ENCODE peak calls at places on chromosome 9, in seven cellular contexts. X is SK-N-MC, Z is ovary, H is AG09309, R is psoas muscle, M is heart right ventricle, V is HCT116. P is an unnamed sample.
A peak's percentile ranks its signal among the peaks of the same experiment; 100 is the strongest.

GRCh38 chr9:121538221-121538620 is 38.6 kb upstream of the GGTA1 start:
- DNase-seq in R (no peak), M (no peak), Z (no peak), X (no peak), V (peak; percentile 48), H (no peak), P (no peak)

GRCh38 chr9:36486933-36487481 is 85.7 kb upstream of the MELK start:
- DNase-seq in R (peak; percentile 61), Z (peak; percentile 70), M (peak; percentile 58), H (no peak), X (no peak), V (no peak), P (peak; percentile 61)

GRCh38 chr9:33506626-33507370 is 17.3 kb upstream of the ANKRD18B start:
- DNase-seq in Z (no peak), H (peak; percentile 80), M (no peak), X (no peak), R (no peak), V (peak; percentile 27), P (no peak)

GRCh38 chr9:115442054-115442453 is 324.1 kb upstream of the TNC start:
- DNase-seq in R (no peak), V (no peak), H (no peak), M (no peak), Z (no peak), X (no peak), P (no peak)

GRCh38 chr9:132768932-132769894 is 98.9 kb downstream of the GTF3C4 start:
- DNase-seq in X (no peak), V (no peak), H (no peak), R (peak; percentile 45), Z (peak; percentile 57), M (peak; percentile 30), P (peak; percentile 69)

GRCh38 chr9:134895103-134895502 is 14.5 kb downstream of the FCN2 start:
- DNase-seq in V (no peak), H (no peak), M (no peak), R (no peak), X (no peak), Z (no peak), P (no peak)

GRCh38 chr9:127683723-127684122 is 23.1 kb upstream of the CFAP157 start:
- DNase-seq in M (no peak), R (no peak), H (peak; percentile 60), V (no peak), Z (no peak), X (no peak), P (no peak)

GRCh38 chr9:114929166-114929565 is 1.2 kb downstream of the TNFSF8 start:
- DNase-seq in M (no peak), Z (no peak), R (no peak), V (no peak), H (no peak), X (no peak), P (no peak)

GRCh38 chr9:32430720-32431119 is 46.3 kb downstream of the ACO1 start:
- DNase-seq in X (no peak), V (no peak), R (no peak), Z (no peak), H (no peak), M (no peak), P (no peak)

GRCh38 chr9:131255731-131256197 is 20.5 kb downstream of the FAM78A start:
- DNase-seq in R (no peak), Z (no peak), H (no peak), V (no peak), M (no peak), X (no peak), P (no peak)
- H3K4me3 ChIP-seq in R (no peak overlapping the region), Z (no peak overlapping the region), H (no peak overlapping the region), V (no peak overlapping the region), M (no peak overlapping the region), X (peak overlapping the region; percentile 61), P (no peak overlapping the region)

DNA sequence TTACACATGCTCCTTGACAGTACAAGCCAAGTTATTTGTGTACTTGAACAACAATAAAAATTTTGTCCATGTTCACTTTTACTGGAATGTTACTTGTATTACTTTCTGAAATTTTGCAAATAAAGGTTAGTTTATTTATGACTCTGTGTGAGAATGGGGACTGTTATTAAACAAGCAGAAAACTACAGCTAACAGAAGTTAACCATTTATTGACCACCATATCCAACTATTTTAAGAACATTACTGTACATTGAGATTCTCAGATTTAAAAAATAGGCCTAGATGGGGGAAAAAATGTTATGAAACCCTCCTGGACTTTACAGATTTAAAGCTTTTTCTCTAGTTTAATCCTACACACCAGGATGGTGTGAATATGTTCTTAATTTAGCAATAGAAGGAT is 1.8 kb downstream of the SLC25A51 start:
- DNase-seq in M (no peak), V (no peak), H (no peak), R (no peak), X (no peak), Z (no peak), P (no peak)
- H3K4me3 ChIP-seq in M (no peak overlapping the region), V (no peak overlapping the region), H (no peak overlapping the region), R (peak overlapping the region; percentile 96), X (peak overlapping the region; percentile 99), Z (no peak overlapping the region), P (no peak overlapping the region)

GRCh38 chr9:75085640-75086039 is 2.3 kb downstream of the NMRK1 start:
- DNase-seq in Z (no peak), V (no peak), R (no peak), M (no peak), X (no peak), H (no peak), P (no peak)
- H3K4me3 ChIP-seq in Z (no peak overlapping the region), V (no peak overlapping the region), R (peak overlapping the region; percentile 90), M (no peak overlapping the region), X (no peak overlapping the region), H (no peak overlapping the region), P (no peak overlapping the region)

GRCh38 chr9:16626577-16627130 is 243.8 kb downstream of the BNC2 start:
- DNase-seq in V (no peak), M (no peak), R (peak; percentile 18), H (no peak), X (no peak), Z (peak; percentile 32), P (no peak)
- H3K4me3 ChIP-seq in V (no peak overlapping the region), M (no peak overlapping the region), R (peak overlapping the region; percentile 44), H (no peak overlapping the region), X (peak overlapping the region; percentile 75), Z (no peak overlapping the region), P (no peak overlapping the region)

GRCh38 chr9:123445116-123445515 is 89.1 kb downstream of the CRB2 start:
- DNase-seq in Z (no peak), R (no peak), V (no peak), X (no peak), H (no peak), M (no peak), P (no peak)

GRCh38 chr9:123441769-123442168 is 85.8 kb downstream of the CRB2 start:
- DNase-seq in Z (no peak), R (no peak), M (no peak), X (no peak), H (no peak), V (no peak), P (no peak)

GRCh38 chr9:123450096-123450495 is 94.1 kb downstream of the CRB2 start:
- DNase-seq in Z (no peak), M (no peak), H (no peak), X (no peak), V (no peak), R (no peak), P (no peak)

GRCh38 chr9:123448247-123448646 is 92.2 kb downstream of the CRB2 start:
- DNase-seq in X (no peak), M (no peak), Z (no peak), R (no peak), H (no peak), V (no peak), P (no peak)

GRCh38 chr9:123445981-123446610 is 90.1 kb downstream of the CRB2 start:
- DNase-seq in X (no peak), Z (no peak), V (peak; percentile 23), R (no peak), H (no peak), M (no peak), P (no peak)
- H3K4me3 ChIP-seq in X (no peak overlapping the region), Z (no peak overlapping the region), V (no peak overlapping the region), R (no peak overlapping the region), H (no peak overlapping the region), M (no peak overlapping the region), P (no peak overlapping the region)

GRCh38 chr9:89524888-89525385 is 27.0 kb upstream of the SEMA4D start:
- DNase-seq in M (no peak), X (no peak), Z (no peak), H (no peak), V (no peak), R (no peak), P (no peak)

GRCh38 chr9:89525673-89526374 is 27.9 kb upstream of the SEMA4D start:
- DNase-seq in V (no peak), R (no peak), M (no peak), X (no peak), Z (no peak), H (no peak), P (no peak)

GRCh38 chr9:89522261-89522978 is 24.5 kb upstream of the SEMA4D start:
- DNase-seq in Z (no peak), R (no peak), M (no peak), H (no peak), V (no peak), X (no peak), P (no peak)

GRCh38 chr9:89523948-89524347 is 26.0 kb upstream of the SEMA4D start:
- DNase-seq in H (no peak), R (no peak), M (no peak), V (no peak), X (no peak), Z (no peak), P (no peak)

DNA sequence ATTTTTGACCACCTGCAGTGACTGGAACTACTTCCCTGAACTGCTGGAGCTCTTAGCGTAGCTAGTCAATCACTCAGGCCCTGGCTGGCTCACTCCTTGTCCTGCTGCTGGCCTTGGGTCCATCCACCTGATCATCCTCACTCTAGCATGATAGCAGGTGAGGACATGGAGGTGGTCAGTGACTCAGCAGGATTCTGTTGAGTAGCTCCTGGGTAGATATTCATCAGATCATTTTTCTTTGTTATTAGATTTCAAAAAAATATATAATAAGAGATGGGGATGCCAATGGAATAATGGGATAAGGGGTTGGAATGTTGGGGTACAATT is 25.0 kb upstream of the SEMA4D start:
- DNase-seq in X (no peak), M (no peak), V (no peak), R (no peak), Z (no peak), H (no peak), P (no peak)
- H3K4me3 ChIP-seq in X (no peak overlapping the region), M (no peak overlapping the region), V (no peak overlapping the region), R (no peak overlapping the region), Z (no peak overlapping the region), H (no peak overlapping the region), P (no peak overlapping the region)

DNA sequence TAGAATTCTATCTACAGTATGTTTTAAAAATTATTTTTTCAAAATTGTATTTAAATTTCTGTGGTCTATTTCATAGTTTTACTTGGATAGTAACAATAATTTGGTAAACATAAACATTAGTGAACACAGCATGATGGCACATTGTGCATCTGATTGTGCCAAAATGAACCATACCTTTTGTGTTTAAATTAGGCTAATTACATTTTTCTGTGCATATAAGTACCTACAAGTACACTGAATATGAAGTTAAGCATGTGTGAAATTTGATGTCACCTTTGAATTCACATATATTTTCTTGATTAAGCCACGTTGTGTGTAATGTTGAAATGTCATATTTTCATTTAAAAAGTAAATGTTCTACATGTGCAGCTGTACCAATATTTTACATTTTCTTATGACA is 13.4 kb downstream of the PBX3 start:
- DNase-seq in Z (no peak), V (no peak), X (no peak), M (no peak), R (no peak), H (no peak), P (no peak)
- H3K4me3 ChIP-seq in Z (no peak overlapping the region), V (no peak overlapping the region), X (no peak overlapping the region), M (no peak overlapping the region), R (no peak overlapping the region), H (no peak overlapping the region), P (no peak overlapping the region)